ENCODE peak calls at places on chromosomes 5 and 9, in nine cellular contexts. Q is AG10803, E is osteocyte, M is tibial artery, A is WTC11, Y is mesothelial cell of epicardium, J is HL-60, L is lung, G is AG04449. O is an unnamed sample.
A peak's percentile ranks its signal among the peaks of the same experiment; 100 is the strongest.

GRCh38 chr5:134549714-134550113 is 24.2 kb downstream of the JADE2 start:
- DNase-seq in Q (peak; percentile 45), E (no peak), M (no peak), A (no peak), Y (no peak), J (no peak), L (no peak), G (no peak), O (no peak)

GRCh38 chr5:146291421-146292074 is 47.1 kb upstream of the POU4F3 start:
- DNase-seq in Q (peak; percentile 45), E (no peak), M (no peak), A (no peak), Y (no peak), J (no peak), L (no peak), G (no peak), O (peak; percentile 51)

GRCh38 chr5:179060116-179061008 is at the start of gene ZNF354C:
- DNase-seq in Q (peak; percentile 84), E (peak; percentile 92), M (peak; percentile 92), A (peak; percentile 96), Y (peak; percentile 46), J (peak; percentile 15), L (peak; percentile 89), G (peak; percentile 38), O (peak; percentile 46)

GRCh38 chr9:128636024-128636390 is 20.6 kb downstream of the DYNC2I2 start:
- DNase-seq in Q (no peak), E (no peak), M (peak; percentile 78), A (peak; percentile 75), Y (no peak), J (no peak), L (peak; percentile 90), G (no peak), O (no peak)

GRCh38 chr9:12708562-12709298 is 15.5 kb downstream of the TYRP1 start:
- DNase-seq in Q (peak; percentile 48), E (no peak), M (no peak), A (no peak), Y (no peak), J (no peak), L (no peak), G (no peak), O (no peak)

GRCh38 chr5:110021251-110021650 is 331.5 kb downstream of the MAN2A1 start:
- DNase-seq in Q (no peak), E (no peak), M (no peak), A (no peak), Y (no peak), J (no peak), L (no peak), G (no peak), O (no peak)

GRCh38 chr5:145062280-145062679 is 772.9 kb downstream of the PRELID2 start:
- DNase-seq in Q (peak; percentile 1), E (no peak), M (no peak), A (no peak), Y (no peak), J (no peak), L (no peak), G (peak; percentile 16), O (no peak)

GRCh38 chr5:78627766-78628165 is 20.8 kb downstream of the LHFPL2 start:
- DNase-seq in Q (peak; percentile 77), E (peak; percentile 57), M (no peak), A (no peak), Y (no peak), J (no peak), L (no peak), G (no peak), O (no peak)

GRCh38 chr9:98856982-98857381 is 49.5 kb downstream of the GALNT12 start:
- DNase-seq in Q (peak; percentile 71), E (no peak), M (no peak), A (no peak), Y (no peak), J (no peak), L (no peak), G (peak; percentile 14), O (no peak)

GRCh38 chr9:33187519-33188218 is 20.5 kb upstream of the B4GALT1 start:
- DNase-seq in Q (peak; percentile 87), E (no peak), M (peak; percentile 78), A (no peak), Y (no peak), J (no peak), L (no peak), G (no peak), O (no peak)

GRCh38 chr9:69532359-69532758 is 139.8 kb downstream of the APBA1 start:
- DNase-seq in Q (no peak), E (no peak), M (no peak), A (no peak), Y (no peak), J (no peak), L (no peak), G (no peak), O (no peak)

GRCh38 chr5:132463808-132464154 is 26.8 kb downstream of the IRF1 start:
- DNase-seq in Q (no peak), E (no peak), M (no peak), A (no peak), Y (no peak), J (no peak), L (no peak), G (no peak), O (no peak)

GRCh38 chr5:108925073-108925472 is 177.4 kb downstream of the FER start:
- DNase-seq in Q (no peak), E (no peak), M (no peak), A (no peak), Y (no peak), J (no peak), L (no peak), G (no peak), O (no peak)

GRCh38 chr5:108919591-108920326 is 172.1 kb downstream of the FER start:
- DNase-seq in Q (no peak), E (no peak), M (no peak), A (no peak), Y (no peak), J (no peak), L (no peak), G (no peak), O (peak; percentile 22)

GRCh38 chr5:108930107-108930506 is 182.4 kb downstream of the FER start:
- DNase-seq in Q (no peak), E (no peak), M (no peak), A (no peak), Y (no peak), J (no peak), L (no peak), G (no peak), O (no peak)

DNA sequence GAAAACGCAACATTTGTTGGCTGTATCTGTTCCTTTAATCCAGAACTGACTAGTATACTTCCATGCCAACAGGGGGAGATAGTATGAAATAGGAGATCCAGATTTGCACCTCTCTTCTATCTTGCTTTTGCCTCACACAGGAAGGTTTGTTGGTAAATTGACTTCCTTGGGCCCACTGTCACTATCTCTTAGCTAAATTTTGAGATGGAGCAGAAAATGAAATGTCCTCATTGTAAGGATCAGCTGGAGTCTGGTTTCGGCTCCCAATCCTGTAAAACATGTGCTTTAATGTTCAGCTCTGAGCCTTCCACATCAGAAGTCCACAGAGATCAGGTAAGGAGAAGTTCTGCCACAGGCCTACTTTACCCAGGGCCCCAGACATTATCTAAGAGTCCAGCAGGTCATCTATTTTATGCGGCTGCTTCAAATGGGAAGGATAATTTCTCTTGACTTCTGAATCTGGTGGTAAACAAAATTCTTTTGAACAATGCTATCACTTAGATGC is 176.8 kb downstream of the FER start:
- DNase-seq in Q (no peak), E (no peak), M (no peak), A (no peak), Y (no peak), J (no peak), L (no peak), G (no peak), O (no peak)
- TF ChIP-seq CTCF in Q (no peak), E (peak; percentile 13), M (no peak), A (no peak), Y (no peak), J (no peak), L (no peak), G (no peak), O (no peak)

GRCh38 chr9:17742065-17742464 is 163.2 kb downstream of the SH3GL2 start:
- DNase-seq in Q (no peak), E (no peak), M (no peak), A (peak; percentile 17), Y (no peak), J (no peak), L (no peak), G (no peak), O (no peak)
- TF ChIP-seq CTCF in Q (no peak), E (peak; percentile 17), M (no peak), A (peak; percentile 23), Y (no peak), J (no peak), L (no peak), G (no peak), O (no peak)

GRCh38 chr5:31726952-31727351 is 88.0 kb downstream of the PDZD2 start:
- DNase-seq in Q (no peak), E (no peak), M (no peak), A (no peak), Y (no peak), J (no peak), L (no peak), G (no peak), O (no peak)

GRCh38 chr5:31728039-31728438 is 89.1 kb downstream of the PDZD2 start:
- DNase-seq in Q (no peak), E (no peak), M (no peak), A (no peak), Y (no peak), J (no peak), L (no peak), G (no peak), O (no peak)

GRCh38 chr5:31731710-31732301 is 92.9 kb downstream of the PDZD2 start:
- DNase-seq in Q (no peak), E (no peak), M (no peak), A (no peak), Y (no peak), J (no peak), L (no peak), G (no peak), O (no peak)

GRCh38 chr5:31731016-31731415 is 92.1 kb downstream of the PDZD2 start:
- DNase-seq in Q (no peak), E (no peak), M (no peak), A (no peak), Y (no peak), J (no peak), L (no peak), G (no peak), O (no peak)

GRCh38 chr5:31730139-31730538 is 91.2 kb downstream of the PDZD2 start:
- DNase-seq in Q (no peak), E (no peak), M (no peak), A (no peak), Y (no peak), J (no peak), L (no peak), G (no peak), O (no peak)
- TF ChIP-seq CTCF in Q (no peak), E (no peak), M (no peak), A (no peak), Y (no peak), J (no peak), L (no peak), G (no peak), O (no peak)

DNA sequence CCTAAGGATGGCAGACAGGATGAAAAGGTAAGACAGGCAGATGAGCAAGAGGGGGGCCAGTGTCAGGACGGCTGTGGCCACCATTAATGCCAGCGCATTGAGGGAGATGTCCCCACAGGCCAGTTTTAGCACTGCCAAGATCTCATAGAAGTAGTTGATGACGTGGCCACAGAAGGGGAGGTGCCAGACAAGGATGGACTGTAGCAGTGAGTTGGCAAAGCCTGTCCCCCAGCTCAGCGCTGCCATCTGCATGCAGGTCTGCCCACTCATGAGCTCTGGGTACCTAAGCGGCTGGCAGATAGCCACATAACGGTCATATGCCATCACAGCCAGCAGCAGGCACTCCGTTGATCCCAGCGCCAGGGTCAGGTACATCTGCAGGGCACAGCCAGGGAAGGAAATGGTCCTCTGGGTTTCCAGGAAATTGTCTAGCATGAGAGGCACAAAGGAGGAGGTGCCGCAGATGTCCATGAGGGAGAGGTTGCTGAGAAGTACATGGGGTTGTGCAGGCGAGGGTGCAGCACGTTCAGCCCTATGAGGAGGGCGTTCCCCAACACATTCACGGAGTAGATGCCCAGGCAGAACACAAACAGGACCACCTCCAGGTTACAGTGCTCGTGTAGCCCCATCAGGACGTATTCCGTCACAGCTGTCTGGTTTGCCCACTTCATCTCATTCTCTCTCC is 10.7 kb downstream of the OR13J1 start:
- DNase-seq in Q (peak; percentile 20), E (peak; percentile 76), M (no peak), A (no peak), Y (no peak), J (no peak), L (peak; percentile 29), G (no peak), O (no peak)
- TF ChIP-seq CTCF in Q (no peak), E (peak; percentile 11), M (no peak), A (no peak), Y (no peak), J (no peak), L (no peak), G (no peak), O (no peak)